ENCODE peak calls at places on chromosome 22, in nine cellular contexts. Y is neural crest cell, L is lower lobe of right lung, A is AG04450, J is sigmoid colon, U is fibroblast of lung, P is HFFc6, S is heart left ventricle, M is cardiac muscle cell. O is an unnamed sample.

GRCh38 chr22:46545041-46545796 is 7.8 kb upstream of the CELSR1 start:
- DNase-seq in U (no peak), L (no peak), J (no peak), S (no peak), A (no peak), P (no peak), Y (no peak), M (no peak), O (no peak)

GRCh38 chr22:46504586-46504985 is 32.8 kb downstream of the CELSR1 start:
- DNase-seq in P (no peak), L (no peak), S (no peak), U (peak; percentile 64), J (no peak), M (no peak), Y (no peak), A (no peak), O (no peak)

GRCh38 chr22:26561756-26562417 is 28.0 kb downstream of the TPST2 start:
- DNase-seq in U (no peak), A (no peak), S (peak; percentile 76), L (no peak), P (no peak), J (no peak), M (no peak), Y (no peak), O (no peak)

GRCh38 chr22:46734830-46735453 is 3.1 kb downstream of the CERK start:
- DNase-seq in M (no peak), A (no peak), P (no peak), U (no peak), L (peak; percentile 79), J (no peak), Y (no peak), S (peak; percentile 52), O (no peak)

GRCh38 chr22:45885941-45886395 is 91.0 kb downstream of the WNT7B start:
- DNase-seq in S (no peak), M (no peak), U (no peak), L (peak; percentile 36), A (no peak), J (peak; percentile 48), Y (peak; percentile 51), P (no peak), O (no peak)

GRCh38 chr22:49026476-49027121 is 801.1 kb downstream of the BRD1 start:
- DNase-seq in L (peak; percentile 36), S (no peak), U (no peak), Y (no peak), P (no peak), M (no peak), J (no peak), A (no peak), O (no peak)

GRCh38 chr22:45731041-45731797 is 59.6 kb downstream of the ATXN10 start:
- DNase-seq in P (peak; percentile 39), U (peak; percentile 88), L (no peak), S (no peak), Y (no peak), M (peak; percentile 40), J (no peak), A (no peak), O (no peak)

GRCh38 chr22:30855677-30856518 is 112.7 kb downstream of the MORC2 start:
- DNase-seq in S (no peak), A (no peak), M (no peak), L (no peak), U (peak; percentile 20), P (no peak), Y (no peak), J (no peak), O (no peak)

GRCh38 chr22:27871306-27872014 is 47.6 kb downstream of the PITPNB start:
- DNase-seq in L (no peak), J (no peak), P (no peak), U (no peak), A (no peak), S (no peak), M (no peak), Y (no peak), O (no peak)

DNA sequence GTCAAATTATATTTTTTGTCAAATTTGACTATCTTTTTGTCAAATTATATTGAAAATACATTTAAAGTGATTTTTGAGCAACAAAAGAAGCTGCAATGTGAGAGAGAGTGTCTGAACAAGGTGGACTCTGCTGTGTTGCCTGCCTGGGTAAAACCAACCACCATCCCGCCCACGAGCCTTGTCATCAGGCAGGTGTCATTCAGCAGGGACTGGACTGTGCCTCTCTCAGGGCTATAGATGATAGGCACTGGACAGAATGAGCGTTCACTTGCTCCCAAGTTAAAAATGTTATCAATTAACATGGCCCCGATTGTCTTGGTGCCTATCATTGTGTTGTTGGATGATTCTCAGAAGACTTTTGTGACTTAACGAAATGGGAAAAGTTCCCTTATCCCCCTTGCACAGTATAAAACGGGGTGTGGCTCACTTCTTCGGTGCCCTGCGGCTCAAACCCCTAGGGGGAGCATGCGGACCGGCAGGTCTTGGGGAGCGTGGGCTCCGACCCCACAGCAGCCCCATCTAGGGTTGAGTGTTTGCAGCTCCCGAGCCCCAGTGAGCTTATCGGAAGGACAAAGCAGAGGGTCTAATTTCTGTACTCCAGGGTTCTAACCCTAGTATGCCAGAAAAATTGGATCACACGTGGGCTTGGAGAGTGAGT is 1.7 kb downstream of the APOL5 start:
- DNase-seq in M (no peak), A (no peak), L (no peak), J (no peak), U (no peak), S (no peak), Y (no peak), P (no peak), O (no peak)
- TF ChIP-seq CTCF in M (no peak), A (peak; percentile 6), L (no peak), J (no peak), U (no peak), S (no peak), Y (no peak), P (no peak), O (no peak)

DNA sequence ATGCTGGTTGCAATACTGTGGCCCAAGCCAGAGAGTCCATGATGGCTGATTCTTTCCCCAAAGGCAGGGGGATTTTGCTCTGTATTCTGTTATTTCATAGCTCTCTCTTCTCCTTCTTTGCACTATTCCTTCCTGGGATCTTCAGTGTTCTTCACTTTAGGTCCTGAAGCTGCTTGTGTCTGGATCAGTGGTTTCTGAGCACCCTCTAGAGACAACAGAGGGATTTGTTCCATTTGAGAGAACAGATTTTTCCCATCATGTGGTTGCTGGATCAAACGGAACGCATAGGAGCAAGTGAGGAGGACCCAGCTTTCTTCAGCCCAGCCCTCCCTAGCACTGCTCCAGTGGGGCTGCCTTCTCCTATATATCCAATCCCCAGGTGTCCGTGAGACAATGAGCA is 68.7 kb upstream of the SYN3 start:
- DNase-seq in P (no peak), A (no peak), J (no peak), M (no peak), S (no peak), L (no peak), Y (no peak), U (no peak), O (no peak)
- TF ChIP-seq CTCF in P (no peak), A (no peak), J (no peak), M (no peak), S (no peak), L (no peak), Y (peak; percentile 54), U (no peak), O (peak; percentile 14)

GRCh38 chr22:39382410-39382809 is 17.2 kb upstream of the TAB1 start:
- DNase-seq in U (no peak), M (no peak), A (no peak), Y (no peak), J (no peak), P (no peak), S (no peak), L (no peak), O (no peak)

GRCh38 chr22:39383841-39384625 is 15.5 kb upstream of the TAB1 start:
- DNase-seq in S (no peak), L (no peak), A (no peak), Y (no peak), J (no peak), M (no peak), P (peak; percentile 29), U (peak; percentile 20), O (no peak)

GRCh38 chr22:39388261-39389011 is 11.1 kb upstream of the TAB1 start:
- DNase-seq in U (peak; percentile 81), M (peak; percentile 92), Y (peak; percentile 91), A (peak; percentile 55), L (peak; percentile 85), P (peak; percentile 35), J (peak; percentile 92), S (peak; percentile 84), O (peak; percentile 44)

GRCh38 chr22:39381930-39382329 is 17.6 kb upstream of the TAB1 start:
- DNase-seq in M (no peak), J (no peak), A (no peak), S (no peak), P (no peak), L (no peak), U (no peak), Y (no peak), O (no peak)

DNA sequence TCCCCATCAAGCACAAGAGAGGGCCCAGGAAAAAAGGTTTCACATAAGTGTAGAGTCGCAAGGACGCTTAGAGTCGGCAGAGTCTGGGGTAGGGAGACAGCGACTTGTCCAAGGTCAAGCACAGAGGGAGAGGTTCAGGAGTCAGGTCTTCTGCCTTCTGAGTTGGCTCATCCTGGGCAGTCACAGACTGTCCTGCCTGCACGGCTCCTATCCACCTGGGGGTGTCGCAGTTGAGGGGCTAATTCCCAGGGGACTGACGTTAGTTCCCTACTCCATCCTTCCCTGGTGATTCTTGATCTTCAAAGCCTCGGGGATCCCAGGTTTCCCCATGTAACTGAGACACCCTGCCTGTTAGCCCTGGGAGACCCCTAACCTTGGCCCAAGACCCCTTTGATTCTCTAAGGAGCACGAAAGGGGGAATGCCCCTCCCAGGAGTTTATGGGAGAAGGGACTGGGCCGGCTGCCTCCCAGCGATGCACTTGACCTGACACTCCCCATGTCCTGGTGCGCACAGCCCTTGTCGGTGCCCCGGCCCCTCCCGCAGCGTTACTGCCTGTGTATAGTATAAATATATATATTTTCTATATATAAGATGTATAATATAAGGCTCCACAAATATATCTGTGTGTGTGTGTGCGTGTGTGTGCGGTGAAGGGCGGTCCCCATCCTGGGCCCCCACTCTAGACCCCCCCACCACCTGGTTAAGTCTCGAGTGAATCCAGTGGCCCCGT is 14.7 kb upstream of the TAB1 start:
- DNase-seq in M (peak; percentile 35), S (no peak), P (no peak), A (no peak), Y (peak; percentile 35), L (no peak), U (no peak), J (no peak), O (no peak)
- TF ChIP-seq CTCF in M (peak; percentile 37), S (peak; percentile 34), P (peak; percentile 60), A (peak; percentile 41), Y (peak; percentile 47), L (no peak), U (peak; percentile 21), J (peak; percentile 10), O (peak; percentile 17)

DNA sequence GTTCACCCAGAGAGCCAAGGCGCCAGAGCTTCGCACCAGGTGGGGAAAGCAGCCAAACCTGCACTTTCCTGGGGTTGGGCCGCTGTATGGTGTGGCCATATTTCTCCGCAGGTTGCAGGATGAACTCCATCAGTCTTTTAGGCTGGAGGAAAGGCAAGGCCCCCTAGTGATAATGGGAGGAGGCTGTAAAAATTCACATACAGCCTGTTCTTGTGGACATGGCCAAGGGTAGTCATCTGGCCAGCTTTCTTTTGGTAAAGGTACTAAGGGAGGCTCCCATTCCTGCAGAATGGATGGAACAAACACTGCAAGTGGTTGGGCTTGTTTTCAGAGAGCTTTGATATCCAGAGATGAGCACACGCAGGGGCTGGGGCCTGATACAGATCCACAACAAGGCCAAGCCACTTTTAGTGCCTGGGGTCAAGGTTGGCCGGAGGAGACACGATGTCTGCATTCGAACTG is 29.6 kb downstream of the C22orf31 start:
- DNase-seq in A (no peak), U (no peak), M (peak; percentile 11), S (no peak), L (no peak), J (no peak), P (no peak), Y (no peak), O (no peak)
- TF ChIP-seq CTCF in A (no peak), U (peak; percentile 4), M (no peak), S (no peak), L (no peak), J (no peak), P (peak; percentile 22), Y (no peak), O (no peak)

O was measured in AG09319.